ENCODE peak calls at places on chromosomes 4 and X, in nine cellular contexts. S is NCI-H1092; E is amniotic epithelial cell; D is H9; O is H1; H is neural crest cell; N is activated CD8-positive, alpha-beta T cell treated with anti-CD3 and anti-CD28 coated beads for 36 hours; X is CD8-positive, alpha-beta T cell; Q is stimulated activated CD4-positive, alpha-beta T cell treated with anti-CD3 and anti-CD28 coated beads, Interleukin-12 subunit alpha, Interleukin-12 subunit beta, amount 100 ng/mL, for 4 hours. V is an unnamed sample.
A peak's percentile ranks its signal among the peaks of the same experiment; 100 is the strongest.

GRCh38 chr4:111959202-111959601 is 186.1 kb upstream of the FAM241A start:
- DNase-seq in Q (no peak), O (no peak), X (no peak), S (no peak), N (no peak), H (no peak), D (no peak), E (peak; percentile 97), V (no peak)

GRCh38 chr4:168717852-168718251 is 221.0 kb downstream of the PALLD start:
- DNase-seq in X (no peak), Q (no peak), H (no peak), O (no peak), E (peak; percentile 30), N (no peak), S (no peak), D (no peak), V (no peak)

GRCh38 chr4:76748649-76749048 is 149.3 kb downstream of the SOWAHB start:
- DNase-seq in E (peak; percentile 27), O (no peak), S (peak; percentile 3), Q (no peak), N (peak; percentile 58), H (no peak), D (no peak), X (no peak), V (no peak)

GRCh38 chr4:57131849-57132745 is 21.9 kb upstream of the IGFBP7 start:
- DNase-seq in Q (no peak), D (no peak), S (no peak), N (no peak), E (peak; percentile 21), H (no peak), X (no peak), O (no peak), V (no peak)

GRCh38 chr4:121164291-121164690 is at the start of gene TNIP3:
- DNase-seq in X (no peak), Q (no peak), D (no peak), H (no peak), S (no peak), E (peak; percentile 21), O (no peak), N (no peak), V (no peak)

GRCh38 chr4:77308843-77309242 is 151.8 kb downstream of the CCNG2 start:
- DNase-seq in S (no peak), N (no peak), O (no peak), X (no peak), D (no peak), Q (no peak), H (no peak), E (peak; percentile 25), V (no peak)

GRCh38 chr4:156971168-156971601 is 414 bp downstream of the PDGFC start:
- DNase-seq in D (peak; percentile 49), Q (no peak), O (peak; percentile 63), H (peak; percentile 32), E (no peak), N (no peak), S (no peak), X (no peak), V (peak; percentile 78)

GRCh38 chrX:48911407-48912182 is at the start of gene SLC35A2:
- DNase-seq in D (peak; percentile 86), E (peak; percentile 76), N (peak; percentile 90), S (peak; percentile 75), O (peak; percentile 85), X (peak; percentile 92), Q (peak; percentile 81), H (peak; percentile 48), V (peak; percentile 96)

GRCh38 chr4:38455092-38455855 is 208.7 kb upstream of the KLF3 start:
- DNase-seq in E (no peak), O (no peak), H (no peak), X (no peak), N (no peak), Q (no peak), S (no peak), D (no peak), V (no peak)

GRCh38 chr4:85607624-85608023 is 132.7 kb downstream of the ARHGAP24 start:
- DNase-seq in Q (no peak), E (no peak), D (no peak), S (peak; percentile 72), N (no peak), H (no peak), O (no peak), X (no peak), V (peak; percentile 83)

GRCh38 chr4:82043081-82043808 is 330.5 kb downstream of the HNRNPD start:
- DNase-seq in D (peak; percentile 53), S (no peak), X (no peak), O (peak; percentile 53), Q (no peak), N (no peak), H (no peak), E (no peak), V (no peak)

GRCh38 chr4:25970691-25971427 is 56.8 kb downstream of the SMIM20 start:
- DNase-seq in H (no peak), S (no peak), X (no peak), E (peak; percentile 65), N (no peak), O (no peak), Q (no peak), D (no peak), V (no peak)

GRCh38 chr4:121472937-121473721 is 92.3 kb upstream of the QRFPR start:
- DNase-seq in N (peak; percentile 5), H (no peak), Q (no peak), S (no peak), D (no peak), E (no peak), X (no peak), O (no peak), V (no peak)

GRCh38 chr4:102116121-102116520 is 229.2 kb downstream of the SLC39A8 start:
- DNase-seq in S (no peak), N (no peak), D (no peak), X (no peak), E (no peak), Q (no peak), H (no peak), O (no peak), V (no peak)

GRCh38 chr4:185425600-185426352 is at the start of gene UFSP2:
- DNase-seq in N (peak; percentile 87), X (peak; percentile 85), Q (peak; percentile 81), S (peak; percentile 76), D (peak; percentile 88), O (peak; percentile 90), E (peak; percentile 83), H (peak; percentile 86), V (peak; percentile 97)

GRCh38 chrX:7147978-7148824 is at the start of gene PUDP:
- DNase-seq in N (peak; percentile 82), O (peak; percentile 81), D (peak; percentile 81), E (peak; percentile 56), Q (peak; percentile 78), X (peak; percentile 78), S (peak; percentile 89), H (peak; percentile 85), V (peak; percentile 97)

GRCh38 chrX:79138658-79139241 is 5.7 kb upstream of the GPR174 start:
- DNase-seq in S (no peak), O (no peak), Q (no peak), X (no peak), H (no peak), N (no peak), D (no peak), E (no peak), V (no peak)

GRCh38 chrX:1477801-1478458 is 25.2 kb upstream of the ASMTL start:
- DNase-seq in O (peak; percentile 16), X (no peak), N (no peak), E (no peak), H (no peak), Q (no peak), S (no peak), D (no peak), V (peak; percentile 62)

V was measured in spleen.